ENCODE peak calls at places on chromosomes 2 and 18, in nine cellular contexts. G is fibroblast of pulmonary artery; T is activated naive CD8-positive, alpha-beta T cell treated with anti-CD3 and anti-CD28 coated beads, Interleukin-2, amount 10 ng/mL, durations not matched to agents 7 days and 5 days; E is astrocyte; P is iPS-NIHi11; F is GM18507; U is NCI-H2029 treated with DMSO at 0.1 percent for 48 hours; Z is kidney tubule cell; X is activated T-cell treated with anti-CD3 and anti-CD28 coated beads for 1 hour. S is an unnamed sample.

GRCh38 chr2:28193552-28194383 is 198.9 kb upstream of the FOSL2 start:
- DNase-seq in G (no peak), T (no peak), E (peak), P (no peak), F (no peak), U (no peak), Z (peak), X (no peak), S (peak)

GRCh38 chr2:26300234-26300641 is 45.7 kb upstream of the SELENOI start:
- DNase-seq in G (peak), T (no peak), E (peak), P (no peak), F (no peak), U (no peak), Z (peak), X (no peak), S (peak)

GRCh38 chr2:6421094-6421493 is 444.6 kb downstream of the CMPK2 start:
- DNase-seq in G (no peak), T (no peak), E (no peak), P (no peak), F (no peak), U (no peak), Z (no peak), X (no peak), S (no peak)

GRCh38 chr2:145068509-145068908 is 548.6 kb upstream of the ZEB2 start:
- DNase-seq in G (peak), T (no peak), E (no peak), P (no peak), F (no peak), U (no peak), Z (no peak), X (no peak), S (no peak)

GRCh38 chr2:152657042-152657441 is 60.2 kb downstream of the PRPF40A start:
- DNase-seq in G (no peak), T (no peak), E (no peak), P (no peak), F (no peak), U (no peak), Z (peak), X (no peak), S (no peak)

GRCh38 chr2:20382965-20383800 is 32.5 kb upstream of the PUM2 start:
- DNase-seq in G (peak), T (no peak), E (peak), P (no peak), F (no peak), U (peak), Z (peak), X (no peak), S (no peak)

GRCh38 chr2:128604045-128604444 is 285.4 kb upstream of the HS6ST1 start:
- DNase-seq in G (no peak), T (no peak), E (no peak), P (no peak), F (no peak), U (no peak), Z (no peak), X (no peak), S (no peak)

GRCh38 chr2:120347387-120348010 is 1.6 kb downstream of the INHBB start:
- DNase-seq in G (no peak), T (no peak), E (no peak), P (no peak), F (no peak), U (peak), Z (no peak), X (no peak), S (no peak)

GRCh38 chr2:168730391-168730790 is 72.0 kb upstream of the NOSTRIN start:
- DNase-seq in G (no peak), T (no peak), E (peak), P (no peak), F (no peak), U (no peak), Z (no peak), X (no peak), S (no peak)

GRCh38 chr2:136233315-136233714 is 115.4 kb upstream of the CXCR4 start:
- DNase-seq in G (no peak), T (no peak), E (no peak), P (no peak), F (no peak), U (no peak), Z (no peak), X (no peak), S (no peak)

GRCh38 chr2:151472966-151473365 is 63.3 kb downstream of the RIF1 start:
- DNase-seq in G (no peak), T (no peak), E (no peak), P (no peak), F (no peak), U (no peak), Z (no peak), X (no peak), S (no peak)

GRCh38 chr2:239181601-239182471 is 219.0 kb downstream of the HDAC4 start:
- DNase-seq in G (no peak), T (peak), E (no peak), P (no peak), F (no peak), U (no peak), Z (no peak), X (no peak), S (peak)

GRCh38 chr18:64017870-64018269 is 48.0 kb downstream of the SERPINB8 start:
- DNase-seq in G (peak), T (no peak), E (peak), P (no peak), F (no peak), U (no peak), Z (peak), X (no peak), S (peak)

GRCh38 chr18:64131314-64131713 is 17.6 kb downstream of the LINC00305 start:
- DNase-seq in G (no peak), T (no peak), E (no peak), P (no peak), F (no peak), U (no peak), Z (no peak), X (no peak), S (no peak)

GRCh38 chr2:119748135-119748534 is 11.6 kb upstream of the PTPN4 start:
- DNase-seq in G (peak), T (no peak), E (no peak), P (no peak), F (no peak), U (no peak), Z (no peak), X (no peak), S (no peak)

GRCh38 chr2:104656496-104657310 is 197.2 kb upstream of the POU3F3 start:
- DNase-seq in G (no peak), T (no peak), E (no peak), P (no peak), F (no peak), U (no peak), Z (no peak), X (no peak), S (no peak)

GRCh38 chr18:59311631-59312030 is 6.8 kb downstream of the CPLX4 start:
- DNase-seq in G (no peak), T (no peak), E (peak), P (no peak), F (no peak), U (no peak), Z (peak), X (no peak), S (no peak)

GRCh38 chr2:154697422-154698237 is 865 bp upstream of the KCNJ3 start:
- DNase-seq in G (no peak), T (peak), E (peak), P (peak), F (no peak), U (peak), Z (peak), X (no peak), S (peak)